ENCODE peak calls at places on chromosomes 5 and 9, in six cellular contexts. One of them, this sample, is unnamed.

GRCh38 chr5:142245776-142246175 is 79.0 kb downstream of the SPRY4 start:
- DNase-seq in amniotic stem cell: no peak
- DNase-seq in HFF-Myc: no peak
- DNase-seq in IMR-90: no peak
- DNase-seq in stimulated activated CD4-positive, alpha-beta T cell treated with anti-CD3 and anti-CD28 coated beads, Interleukin-1b, Interleukin-23, amount 100 ng/mL, for 4 hours: no peak
- DNase-seq in effector memory CD8-positive, alpha-beta T cell: no peak
- DNase-seq in this sample: peak; percentile 32

GRCh38 chr9:73347123-73347522 is 195.5 kb downstream of the ANXA1 start:
- DNase-seq in amniotic stem cell: no peak
- DNase-seq in HFF-Myc: no peak
- DNase-seq in stimulated activated CD4-positive, alpha-beta T cell treated with anti-CD3 and anti-CD28 coated beads, Interleukin-1b, Interleukin-23, amount 100 ng/mL, for 4 hours: no peak
- DNase-seq in IMR-90: no peak
- DNase-seq in effector memory CD8-positive, alpha-beta T cell: no peak
- DNase-seq in this sample: peak; percentile 3

GRCh38 chr5:14900661-14901461 is 29.3 kb upstream of the ANKH start:
- DNase-seq in effector memory CD8-positive, alpha-beta T cell: no peak
- DNase-seq in amniotic stem cell: peak; percentile 22
- DNase-seq in IMR-90: peak; percentile 86
- DNase-seq in HFF-Myc: peak; percentile 56
- DNase-seq in stimulated activated CD4-positive, alpha-beta T cell treated with anti-CD3 and anti-CD28 coated beads, Interleukin-1b, Interleukin-23, amount 100 ng/mL, for 4 hours: no peak
- DNase-seq in this sample: peak; percentile 88

GRCh38 chr5:90888511-90889324 is 330.1 kb downstream of the ADGRV1 start:
- DNase-seq in effector memory CD8-positive, alpha-beta T cell: no peak
- DNase-seq in amniotic stem cell: no peak
- DNase-seq in IMR-90: peak; percentile 35
- DNase-seq in stimulated activated CD4-positive, alpha-beta T cell treated with anti-CD3 and anti-CD28 coated beads, Interleukin-1b, Interleukin-23, amount 100 ng/mL, for 4 hours: no peak
- DNase-seq in HFF-Myc: no peak
- DNase-seq in this sample: peak; percentile 85

GRCh38 chr5:172427202-172427601 is 27.1 kb downstream of the SH3PXD2B start:
- DNase-seq in IMR-90: no peak
- DNase-seq in stimulated activated CD4-positive, alpha-beta T cell treated with anti-CD3 and anti-CD28 coated beads, Interleukin-1b, Interleukin-23, amount 100 ng/mL, for 4 hours: no peak
- DNase-seq in amniotic stem cell: no peak
- DNase-seq in HFF-Myc: no peak
- DNase-seq in effector memory CD8-positive, alpha-beta T cell: no peak
- DNase-seq in this sample: no peak

GRCh38 chr9:126217121-126217520 is 109.5 kb upstream of the MVB12B start:
- DNase-seq in IMR-90: no peak
- DNase-seq in amniotic stem cell: no peak
- DNase-seq in effector memory CD8-positive, alpha-beta T cell: no peak
- DNase-seq in stimulated activated CD4-positive, alpha-beta T cell treated with anti-CD3 and anti-CD28 coated beads, Interleukin-1b, Interleukin-23, amount 100 ng/mL, for 4 hours: no peak
- DNase-seq in HFF-Myc: no peak
- DNase-seq in this sample: no peak

GRCh38 chr5:122170630-122171029 is 41.3 kb downstream of the ZNF474 start:
- DNase-seq in HFF-Myc: no peak
- DNase-seq in IMR-90: peak; percentile 50
- DNase-seq in effector memory CD8-positive, alpha-beta T cell: no peak
- DNase-seq in stimulated activated CD4-positive, alpha-beta T cell treated with anti-CD3 and anti-CD28 coated beads, Interleukin-1b, Interleukin-23, amount 100 ng/mL, for 4 hours: no peak
- DNase-seq in amniotic stem cell: no peak
- DNase-seq in this sample: peak; percentile 73

GRCh38 chr9:84207443-84208032 is 133.0 kb downstream of the SLC28A3 start:
- DNase-seq in stimulated activated CD4-positive, alpha-beta T cell treated with anti-CD3 and anti-CD28 coated beads, Interleukin-1b, Interleukin-23, amount 100 ng/mL, for 4 hours: no peak
- DNase-seq in HFF-Myc: no peak
- DNase-seq in IMR-90: no peak
- DNase-seq in amniotic stem cell: no peak
- DNase-seq in effector memory CD8-positive, alpha-beta T cell: no peak
- DNase-seq in this sample: no peak

GRCh38 chr5:175246242-175246891 is 197.6 kb downstream of the DRD1 start:
- DNase-seq in IMR-90: peak; percentile 98
- DNase-seq in amniotic stem cell: no peak
- DNase-seq in stimulated activated CD4-positive, alpha-beta T cell treated with anti-CD3 and anti-CD28 coated beads, Interleukin-1b, Interleukin-23, amount 100 ng/mL, for 4 hours: no peak
- DNase-seq in effector memory CD8-positive, alpha-beta T cell: no peak
- DNase-seq in HFF-Myc: peak; percentile 40
- DNase-seq in this sample: peak; percentile 99

GRCh38 chr5:38641003-38641402 is 84.6 kb upstream of the LIFR start:
- DNase-seq in HFF-Myc: no peak
- DNase-seq in amniotic stem cell: no peak
- DNase-seq in stimulated activated CD4-positive, alpha-beta T cell treated with anti-CD3 and anti-CD28 coated beads, Interleukin-1b, Interleukin-23, amount 100 ng/mL, for 4 hours: no peak
- DNase-seq in effector memory CD8-positive, alpha-beta T cell: no peak
- DNase-seq in IMR-90: no peak
- DNase-seq in this sample: peak; percentile 33

This sample was measured in astrocyte.